ENCODE peak calls at places on chromosomes 2 and 18, in six cellular contexts. One of them, this sample, is unnamed.

GRCh38 chr2:162245051-162245450 is 1.8 kb upstream of the FAP start:
- DNase-seq in CD4-positive, alpha-beta T cell: no peak
- DNase-seq in adrenal gland: no peak
- DNase-seq in thoracic aorta: no peak
- DNase-seq in uterus: no peak
- DNase-seq in mammary epithelial cell: no peak
- DNase-seq in this sample: no peak

GRCh38 chr2:219087371-219087770 is 26.6 kb upstream of the IHH start:
- DNase-seq in uterus: no peak
- DNase-seq in adrenal gland: no peak
- DNase-seq in mammary epithelial cell: no peak
- DNase-seq in CD4-positive, alpha-beta T cell: no peak
- DNase-seq in thoracic aorta: no peak
- DNase-seq in this sample: no peak

GRCh38 chr18:36315736-36316135 is 18.2 kb downstream of the FHOD3 start:
- DNase-seq in adrenal gland: peak
- DNase-seq in CD4-positive, alpha-beta T cell: no peak
- DNase-seq in uterus: no peak
- DNase-seq in mammary epithelial cell: peak
- DNase-seq in thoracic aorta: no peak
- DNase-seq in this sample: no peak

GRCh38 chr2:52571380-52572347 is 1195.9 kb upstream of the CHAC2 start:
- DNase-seq in mammary epithelial cell: no peak
- DNase-seq in uterus: no peak
- DNase-seq in adrenal gland: no peak
- DNase-seq in CD4-positive, alpha-beta T cell: no peak
- DNase-seq in thoracic aorta: no peak
- DNase-seq in this sample: no peak

GRCh38 chr18:43830905-43831304 is 553.6 kb upstream of the SYT4 start:
- DNase-seq in thoracic aorta: no peak
- DNase-seq in mammary epithelial cell: no peak
- DNase-seq in adrenal gland: no peak
- DNase-seq in uterus: no peak
- DNase-seq in CD4-positive, alpha-beta T cell: no peak
- DNase-seq in this sample: no peak

GRCh38 chr2:236823976-236824375 is 254.4 kb downstream of the ACKR3 start:
- DNase-seq in CD4-positive, alpha-beta T cell: no peak
- DNase-seq in adrenal gland: no peak
- DNase-seq in thoracic aorta: no peak
- DNase-seq in uterus: no peak
- DNase-seq in mammary epithelial cell: no peak
- DNase-seq in this sample: no peak

GRCh38 chr18:51009071-51009470 is 20.9 kb upstream of the SMAD4 start:
- DNase-seq in thoracic aorta: no peak
- DNase-seq in adrenal gland: no peak
- DNase-seq in uterus: no peak
- DNase-seq in CD4-positive, alpha-beta T cell: no peak
- DNase-seq in mammary epithelial cell: no peak
- DNase-seq in this sample: no peak

GRCh38 chr18:75168654-75169053 is 40.3 kb downstream of the PTGR3 start:
- DNase-seq in thoracic aorta: no peak
- DNase-seq in mammary epithelial cell: no peak
- DNase-seq in adrenal gland: no peak
- DNase-seq in CD4-positive, alpha-beta T cell: no peak
- DNase-seq in uterus: no peak
- DNase-seq in this sample: no peak

GRCh38 chr2:97900806-97901205 is 94.9 kb downstream of the TMEM131 start:
- DNase-seq in adrenal gland: no peak
- DNase-seq in uterus: no peak
- DNase-seq in mammary epithelial cell: peak
- DNase-seq in thoracic aorta: no peak
- DNase-seq in CD4-positive, alpha-beta T cell: no peak
- DNase-seq in this sample: no peak

GRCh38 chr2:232988444-232988843 is 24.6 kb downstream of the NGEF start:
- DNase-seq in CD4-positive, alpha-beta T cell: no peak
- DNase-seq in uterus: peak
- DNase-seq in adrenal gland: peak
- DNase-seq in thoracic aorta: peak
- DNase-seq in mammary epithelial cell: peak
- DNase-seq in this sample: no peak

GRCh38 chr2:240326246-240326645 is 109.2 kb upstream of the GPC1 start:
- DNase-seq in CD4-positive, alpha-beta T cell: no peak
- DNase-seq in adrenal gland: no peak
- DNase-seq in mammary epithelial cell: peak
- DNase-seq in thoracic aorta: no peak
- DNase-seq in uterus: no peak
- DNase-seq in this sample: no peak

GRCh38 chr2:158501301-158501700 is 44.5 kb downstream of the PKP4 start:
- DNase-seq in adrenal gland: no peak
- DNase-seq in thoracic aorta: no peak
- DNase-seq in CD4-positive, alpha-beta T cell: no peak
- DNase-seq in mammary epithelial cell: no peak
- DNase-seq in uterus: no peak
- DNase-seq in this sample: no peak

GRCh38 chr2:190835303-190835930 is 45.2 kb upstream of the GLS start:
- DNase-seq in mammary epithelial cell: peak
- DNase-seq in thoracic aorta: peak
- DNase-seq in uterus: peak
- DNase-seq in CD4-positive, alpha-beta T cell: no peak
- DNase-seq in adrenal gland: peak
- DNase-seq in this sample: no peak

GRCh38 chr2:58067001-58067400 is 20.4 kb downstream of the VRK2 start:
- DNase-seq in adrenal gland: no peak
- DNase-seq in uterus: no peak
- DNase-seq in CD4-positive, alpha-beta T cell: no peak
- DNase-seq in thoracic aorta: no peak
- DNase-seq in mammary epithelial cell: no peak
- DNase-seq in this sample: no peak

GRCh38 chr18:37565138-37565984 is at the start of gene CELF4:
- DNase-seq in adrenal gland: no peak
- DNase-seq in uterus: no peak
- DNase-seq in thoracic aorta: no peak
- DNase-seq in CD4-positive, alpha-beta T cell: no peak
- DNase-seq in mammary epithelial cell: peak
- DNase-seq in this sample: peak

DNA sequence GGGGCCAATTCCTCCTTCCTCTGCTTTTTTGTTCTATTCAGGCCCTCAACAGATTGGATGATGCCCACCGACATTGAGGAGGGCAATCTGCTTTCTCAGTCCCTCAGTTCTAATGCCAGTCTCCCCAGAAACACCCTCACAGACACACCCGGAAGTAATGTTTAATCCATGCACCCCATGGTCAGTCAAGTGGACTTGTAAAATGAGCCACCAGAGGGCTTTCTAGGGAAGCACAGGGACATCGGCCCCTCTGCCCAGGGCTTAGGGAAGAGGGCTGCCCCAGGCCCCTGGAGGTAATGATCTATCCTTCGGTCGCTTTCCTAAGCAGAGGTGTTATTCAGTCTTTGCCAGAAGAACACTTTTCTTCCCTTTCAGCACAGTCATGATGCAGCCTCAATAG is 107.4 kb downstream of the PDCL3 start:
- DNase-seq in adrenal gland: no peak
- DNase-seq in CD4-positive, alpha-beta T cell: no peak
- DNase-seq in mammary epithelial cell: no peak
- DNase-seq in uterus: no peak
- DNase-seq in thoracic aorta: no peak
- DNase-seq in this sample: no peak
- TF ChIP-seq CTCF in adrenal gland: no peak
- TF ChIP-seq CTCF in CD4-positive, alpha-beta T cell: no peak
- TF ChIP-seq CTCF in mammary epithelial cell: no peak
- TF ChIP-seq CTCF in uterus: no peak
- TF ChIP-seq CTCF in thoracic aorta: no peak
- TF ChIP-seq CTCF in this sample: no peak

DNA sequence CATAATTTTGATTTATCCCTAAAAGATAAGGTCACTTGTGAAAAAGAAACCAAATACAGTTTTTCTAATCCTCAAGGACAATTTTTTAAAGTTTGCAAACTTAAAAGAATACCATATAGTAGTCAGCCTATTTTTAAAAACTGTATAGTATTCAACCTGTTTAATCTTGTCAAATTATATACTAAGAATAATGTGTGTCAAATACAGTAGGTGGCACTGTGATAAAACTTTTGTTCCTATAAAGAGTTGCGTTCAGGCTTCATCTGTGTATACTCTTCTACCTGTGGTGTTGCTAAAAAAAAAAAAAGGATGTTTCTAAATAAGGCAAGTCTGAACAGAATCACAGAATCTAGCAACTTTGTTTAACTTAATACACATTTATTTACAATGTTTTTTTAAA is 68.6 kb downstream of the CCDC138 start:
- DNase-seq in thoracic aorta: no peak
- DNase-seq in uterus: no peak
- DNase-seq in mammary epithelial cell: peak
- DNase-seq in adrenal gland: no peak
- DNase-seq in CD4-positive, alpha-beta T cell: no peak
- DNase-seq in this sample: no peak
- TF ChIP-seq CTCF in thoracic aorta: no peak
- TF ChIP-seq CTCF in uterus: no peak
- TF ChIP-seq CTCF in mammary epithelial cell: peak
- TF ChIP-seq CTCF in adrenal gland: peak
- TF ChIP-seq CTCF in CD4-positive, alpha-beta T cell: peak
- TF ChIP-seq CTCF in this sample: no peak

DNA sequence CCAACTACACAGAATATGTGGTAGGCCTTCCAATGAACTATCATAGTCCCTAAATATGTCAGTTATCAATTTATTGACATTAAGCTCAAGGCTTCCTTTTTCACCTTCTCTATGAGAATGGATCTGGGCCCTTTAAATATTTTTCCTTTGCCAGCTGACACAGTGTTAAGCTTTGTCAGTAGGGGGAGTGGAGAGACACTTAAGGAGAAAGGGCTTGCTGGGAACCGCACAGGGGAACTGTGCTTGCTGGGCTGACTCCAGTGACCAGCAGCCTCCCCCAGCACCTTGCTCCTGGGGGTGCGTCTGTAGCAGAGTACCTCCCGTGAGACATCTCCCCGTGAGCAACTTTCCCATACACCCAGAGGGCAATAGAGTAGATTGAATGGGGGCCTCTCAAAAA is 6.5 kb upstream of the PTPN2 start:
- DNase-seq in mammary epithelial cell: no peak
- DNase-seq in thoracic aorta: no peak
- DNase-seq in CD4-positive, alpha-beta T cell: no peak
- DNase-seq in adrenal gland: no peak
- DNase-seq in uterus: no peak
- DNase-seq in this sample: no peak
- TF ChIP-seq CTCF in mammary epithelial cell: no peak
- TF ChIP-seq CTCF in thoracic aorta: no peak
- TF ChIP-seq CTCF in CD4-positive, alpha-beta T cell: no peak
- TF ChIP-seq CTCF in adrenal gland: no peak
- TF ChIP-seq CTCF in uterus: no peak
- TF ChIP-seq CTCF in this sample: no peak

DNA sequence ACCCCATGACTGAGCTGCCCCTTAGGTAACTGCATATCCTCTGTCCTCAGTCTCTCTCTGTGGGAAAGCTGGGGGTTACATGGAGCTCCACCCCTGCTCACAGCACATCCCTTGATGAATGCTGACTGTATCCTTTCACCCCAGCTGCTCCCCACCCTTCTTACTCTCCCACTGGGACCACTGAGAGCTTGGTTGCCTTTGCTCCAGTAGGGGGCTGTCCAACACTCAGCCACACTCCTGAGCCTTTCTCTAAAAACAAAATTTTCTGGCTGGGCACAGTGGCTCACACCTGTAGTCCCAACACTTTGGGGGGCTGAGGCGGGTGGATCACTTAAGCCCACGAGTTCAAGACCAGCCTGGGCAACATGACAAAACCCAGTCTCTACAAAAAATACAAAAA is 89.2 kb upstream of the MSH2 start:
- DNase-seq in adrenal gland: no peak
- DNase-seq in mammary epithelial cell: no peak
- DNase-seq in CD4-positive, alpha-beta T cell: no peak
- DNase-seq in uterus: no peak
- DNase-seq in thoracic aorta: no peak
- DNase-seq in this sample: no peak
- TF ChIP-seq CTCF in adrenal gland: no peak
- TF ChIP-seq CTCF in mammary epithelial cell: no peak
- TF ChIP-seq CTCF in CD4-positive, alpha-beta T cell: no peak
- TF ChIP-seq CTCF in uterus: no peak
- TF ChIP-seq CTCF in thoracic aorta: no peak
- TF ChIP-seq CTCF in this sample: peak

DNA sequence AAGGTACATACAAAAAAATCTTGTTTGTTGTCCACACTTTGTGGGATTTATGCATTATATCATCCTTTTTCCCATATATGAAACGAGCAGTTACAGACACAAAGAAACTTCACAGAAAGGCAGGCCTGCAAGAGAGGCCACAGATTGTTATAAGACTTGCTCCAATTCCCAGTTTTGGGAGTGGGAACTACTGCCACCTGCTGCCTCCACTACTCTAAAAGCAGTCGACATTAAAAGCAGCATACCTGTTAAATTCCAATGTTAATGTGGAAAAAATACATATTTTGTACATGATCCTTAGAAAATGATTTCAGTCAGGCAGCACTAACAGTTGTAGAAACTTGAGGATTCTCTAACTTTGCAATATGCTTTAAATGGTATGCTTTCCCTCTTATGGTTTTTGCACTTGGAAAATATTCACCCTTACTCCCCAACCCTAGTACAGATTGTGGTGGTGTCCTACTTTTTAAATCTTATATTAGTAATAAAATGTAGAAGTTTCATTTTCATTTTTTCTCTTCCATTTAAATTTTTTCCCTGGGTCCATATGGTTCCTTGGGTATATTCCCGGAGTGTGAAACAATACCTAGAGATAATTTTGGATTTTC is 37.9 kb downstream of the SLC38A11 start:
- DNase-seq in thoracic aorta: no peak
- DNase-seq in uterus: no peak
- DNase-seq in mammary epithelial cell: peak
- DNase-seq in adrenal gland: peak
- DNase-seq in CD4-positive, alpha-beta T cell: no peak
- DNase-seq in this sample: no peak
- TF ChIP-seq CTCF in thoracic aorta: peak
- TF ChIP-seq CTCF in uterus: no peak
- TF ChIP-seq CTCF in mammary epithelial cell: peak
- TF ChIP-seq CTCF in adrenal gland: peak
- TF ChIP-seq CTCF in CD4-positive, alpha-beta T cell: no peak
- TF ChIP-seq CTCF in this sample: no peak

GRCh38 chr2:62430146-62430545 is 75.8 kb downstream of the TMEM17 start:
- DNase-seq in CD4-positive, alpha-beta T cell: no peak
- DNase-seq in adrenal gland: no peak
- DNase-seq in thoracic aorta: no peak
- DNase-seq in uterus: no peak
- DNase-seq in mammary epithelial cell: no peak
- DNase-seq in this sample: no peak
- TF ChIP-seq CTCF in CD4-positive, alpha-beta T cell: no peak
- TF ChIP-seq CTCF in adrenal gland: no peak
- TF ChIP-seq CTCF in thoracic aorta: no peak
- TF ChIP-seq CTCF in uterus: no peak
- TF ChIP-seq CTCF in mammary epithelial cell: no peak
- TF ChIP-seq CTCF in this sample: no peak